ENCODE peak calls at places on chromosomes 13 and 19, in eight cellular contexts. One of them, this sample, is unnamed.

GRCh38 chr13:97851269-97851668 is 102.2 kb upstream of the IPO5 start:
- DNase-seq in ovary: no peak
- DNase-seq in activated T-cell treated with anti-CD3 and anti-CD28 coated beads for 24 hours: no peak
- DNase-seq in fibroblast of the aortic adventitia: peak
- DNase-seq in activated CD8-positive, alpha-beta memory T cell treated with anti-CD3 and anti-CD28 coated beads for 4 hours: no peak
- DNase-seq in epithelial cell of proximal tubule: no peak
- DNase-seq in kidney epithelial cell: no peak
- DNase-seq in MV-4-11: peak
- DNase-seq in this sample: no peak

GRCh38 chr13:30153871-30154426 is 153.4 kb downstream of the KATNAL1 start:
- DNase-seq in ovary: no peak
- DNase-seq in activated T-cell treated with anti-CD3 and anti-CD28 coated beads for 24 hours: no peak
- DNase-seq in fibroblast of the aortic adventitia: no peak
- DNase-seq in activated CD8-positive, alpha-beta memory T cell treated with anti-CD3 and anti-CD28 coated beads for 4 hours: no peak
- DNase-seq in epithelial cell of proximal tubule: no peak
- DNase-seq in kidney epithelial cell: no peak
- DNase-seq in MV-4-11: no peak
- DNase-seq in this sample: no peak

GRCh38 chr19:29831041-29831548 is 19.3 kb downstream of the CCNE1 start:
- DNase-seq in ovary: no peak
- DNase-seq in activated T-cell treated with anti-CD3 and anti-CD28 coated beads for 24 hours: peak
- DNase-seq in fibroblast of the aortic adventitia: no peak
- DNase-seq in activated CD8-positive, alpha-beta memory T cell treated with anti-CD3 and anti-CD28 coated beads for 4 hours: peak
- DNase-seq in epithelial cell of proximal tubule: no peak
- DNase-seq in kidney epithelial cell: no peak
- DNase-seq in MV-4-11: no peak
- DNase-seq in this sample: no peak

GRCh38 chr13:76829572-76830327 is 56.5 kb downstream of the KCTD12 start:
- DNase-seq in ovary: peak
- DNase-seq in activated T-cell treated with anti-CD3 and anti-CD28 coated beads for 24 hours: no peak
- DNase-seq in fibroblast of the aortic adventitia: peak
- DNase-seq in activated CD8-positive, alpha-beta memory T cell treated with anti-CD3 and anti-CD28 coated beads for 4 hours: no peak
- DNase-seq in epithelial cell of proximal tubule: no peak
- DNase-seq in kidney epithelial cell: no peak
- DNase-seq in MV-4-11: no peak
- DNase-seq in this sample: peak

GRCh38 chr19:47848871-47849473 is 10.1 kb upstream of the TPRX2 start:
- DNase-seq in ovary: no peak
- DNase-seq in activated T-cell treated with anti-CD3 and anti-CD28 coated beads for 24 hours: no peak
- DNase-seq in fibroblast of the aortic adventitia: no peak
- DNase-seq in activated CD8-positive, alpha-beta memory T cell treated with anti-CD3 and anti-CD28 coated beads for 4 hours: no peak
- DNase-seq in epithelial cell of proximal tubule: no peak
- DNase-seq in kidney epithelial cell: no peak
- DNase-seq in MV-4-11: peak
- DNase-seq in this sample: no peak

GRCh38 chr13:21849323-21849722 is 178.4 kb downstream of the FGF9 start:
- DNase-seq in ovary: no peak
- DNase-seq in activated T-cell treated with anti-CD3 and anti-CD28 coated beads for 24 hours: no peak
- DNase-seq in fibroblast of the aortic adventitia: peak
- DNase-seq in activated CD8-positive, alpha-beta memory T cell treated with anti-CD3 and anti-CD28 coated beads for 4 hours: peak
- DNase-seq in epithelial cell of proximal tubule: no peak
- DNase-seq in kidney epithelial cell: no peak
- DNase-seq in MV-4-11: peak
- DNase-seq in this sample: no peak

GRCh38 chr13:22837980-22838615 is 342.7 kb upstream of the SGCG start:
- DNase-seq in ovary: no peak
- DNase-seq in activated T-cell treated with anti-CD3 and anti-CD28 coated beads for 24 hours: no peak
- DNase-seq in fibroblast of the aortic adventitia: no peak
- DNase-seq in activated CD8-positive, alpha-beta memory T cell treated with anti-CD3 and anti-CD28 coated beads for 4 hours: no peak
- DNase-seq in epithelial cell of proximal tubule: no peak
- DNase-seq in kidney epithelial cell: no peak
- DNase-seq in MV-4-11: no peak
- DNase-seq in this sample: no peak

GRCh38 chr13:40961224-40961623 is 57.9 kb downstream of the ELF1 start:
- DNase-seq in ovary: no peak
- DNase-seq in activated T-cell treated with anti-CD3 and anti-CD28 coated beads for 24 hours: no peak
- DNase-seq in fibroblast of the aortic adventitia: no peak
- DNase-seq in activated CD8-positive, alpha-beta memory T cell treated with anti-CD3 and anti-CD28 coated beads for 4 hours: no peak
- DNase-seq in epithelial cell of proximal tubule: no peak
- DNase-seq in kidney epithelial cell: no peak
- DNase-seq in MV-4-11: peak
- DNase-seq in this sample: no peak

GRCh38 chr13:107534548-107534947 is 680.8 kb downstream of the LIG4 start:
- DNase-seq in ovary: no peak
- DNase-seq in activated T-cell treated with anti-CD3 and anti-CD28 coated beads for 24 hours: no peak
- DNase-seq in fibroblast of the aortic adventitia: no peak
- DNase-seq in activated CD8-positive, alpha-beta memory T cell treated with anti-CD3 and anti-CD28 coated beads for 4 hours: no peak
- DNase-seq in epithelial cell of proximal tubule: no peak
- DNase-seq in kidney epithelial cell: no peak
- DNase-seq in MV-4-11: no peak
- DNase-seq in this sample: peak

GRCh38 chr13:110471156-110471832 is 90.2 kb downstream of the RAB20 start:
- DNase-seq in ovary: no peak
- DNase-seq in activated T-cell treated with anti-CD3 and anti-CD28 coated beads for 24 hours: no peak
- DNase-seq in fibroblast of the aortic adventitia: no peak
- DNase-seq in activated CD8-positive, alpha-beta memory T cell treated with anti-CD3 and anti-CD28 coated beads for 4 hours: no peak
- DNase-seq in epithelial cell of proximal tubule: no peak
- DNase-seq in kidney epithelial cell: no peak
- DNase-seq in MV-4-11: peak
- DNase-seq in this sample: no peak

GRCh38 chr19:13091400-13092161 is 11.1 kb downstream of the LYL1 start:
- DNase-seq in ovary: peak
- DNase-seq in activated T-cell treated with anti-CD3 and anti-CD28 coated beads for 24 hours: no peak
- DNase-seq in fibroblast of the aortic adventitia: peak
- DNase-seq in activated CD8-positive, alpha-beta memory T cell treated with anti-CD3 and anti-CD28 coated beads for 4 hours: no peak
- DNase-seq in epithelial cell of proximal tubule: no peak
- DNase-seq in kidney epithelial cell: peak
- DNase-seq in MV-4-11: peak
- DNase-seq in this sample: peak

GRCh38 chr13:34733720-34734119 is 208.3 kb upstream of the NBEA start:
- DNase-seq in ovary: no peak
- DNase-seq in activated T-cell treated with anti-CD3 and anti-CD28 coated beads for 24 hours: no peak
- DNase-seq in fibroblast of the aortic adventitia: peak
- DNase-seq in activated CD8-positive, alpha-beta memory T cell treated with anti-CD3 and anti-CD28 coated beads for 4 hours: no peak
- DNase-seq in epithelial cell of proximal tubule: no peak
- DNase-seq in kidney epithelial cell: no peak
- DNase-seq in MV-4-11: no peak
- DNase-seq in this sample: peak

GRCh38 chr13:50760751-50761150 is 82.7 kb downstream of the DLEU7 start:
- DNase-seq in ovary: no peak
- DNase-seq in activated T-cell treated with anti-CD3 and anti-CD28 coated beads for 24 hours: no peak
- DNase-seq in fibroblast of the aortic adventitia: no peak
- DNase-seq in activated CD8-positive, alpha-beta memory T cell treated with anti-CD3 and anti-CD28 coated beads for 4 hours: no peak
- DNase-seq in epithelial cell of proximal tubule: no peak
- DNase-seq in kidney epithelial cell: no peak
- DNase-seq in MV-4-11: no peak
- DNase-seq in this sample: no peak

GRCh38 chr19:9945319-9945966 is 9.1 kb upstream of the OLFM2 start:
- DNase-seq in ovary: peak
- DNase-seq in activated T-cell treated with anti-CD3 and anti-CD28 coated beads for 24 hours: no peak
- DNase-seq in fibroblast of the aortic adventitia: peak
- DNase-seq in activated CD8-positive, alpha-beta memory T cell treated with anti-CD3 and anti-CD28 coated beads for 4 hours: no peak
- DNase-seq in epithelial cell of proximal tubule: peak
- DNase-seq in kidney epithelial cell: peak
- DNase-seq in MV-4-11: no peak
- DNase-seq in this sample: peak

GRCh38 chr13:89704040-89704439 is 1643.4 kb upstream of the MIR17HG start:
- DNase-seq in ovary: no peak
- DNase-seq in activated T-cell treated with anti-CD3 and anti-CD28 coated beads for 24 hours: no peak
- DNase-seq in fibroblast of the aortic adventitia: no peak
- DNase-seq in activated CD8-positive, alpha-beta memory T cell treated with anti-CD3 and anti-CD28 coated beads for 4 hours: no peak
- DNase-seq in epithelial cell of proximal tubule: no peak
- DNase-seq in kidney epithelial cell: no peak
- DNase-seq in MV-4-11: no peak
- DNase-seq in this sample: no peak

GRCh38 chr19:35154535-35155406 is at the start of gene FXYD5:
- DNase-seq in ovary: no peak
- DNase-seq in activated T-cell treated with anti-CD3 and anti-CD28 coated beads for 24 hours: peak
- DNase-seq in fibroblast of the aortic adventitia: peak
- DNase-seq in activated CD8-positive, alpha-beta memory T cell treated with anti-CD3 and anti-CD28 coated beads for 4 hours: peak
- DNase-seq in epithelial cell of proximal tubule: no peak
- DNase-seq in kidney epithelial cell: no peak
- DNase-seq in MV-4-11: peak
- DNase-seq in this sample: peak

GRCh38 chr13:86906458-86906857 is 764.7 kb upstream of the SLITRK5 start:
- DNase-seq in ovary: no peak
- DNase-seq in activated T-cell treated with anti-CD3 and anti-CD28 coated beads for 24 hours: no peak
- DNase-seq in fibroblast of the aortic adventitia: no peak
- DNase-seq in activated CD8-positive, alpha-beta memory T cell treated with anti-CD3 and anti-CD28 coated beads for 4 hours: no peak
- DNase-seq in epithelial cell of proximal tubule: no peak
- DNase-seq in kidney epithelial cell: peak
- DNase-seq in MV-4-11: no peak
- DNase-seq in this sample: peak

GRCh38 chr13:111662451-111662850 is 342.0 kb downstream of the TEX29 start:
- DNase-seq in ovary: no peak
- DNase-seq in activated T-cell treated with anti-CD3 and anti-CD28 coated beads for 24 hours: no peak
- DNase-seq in fibroblast of the aortic adventitia: no peak
- DNase-seq in activated CD8-positive, alpha-beta memory T cell treated with anti-CD3 and anti-CD28 coated beads for 4 hours: no peak
- DNase-seq in epithelial cell of proximal tubule: no peak
- DNase-seq in kidney epithelial cell: no peak
- DNase-seq in MV-4-11: no peak
- DNase-seq in this sample: no peak

GRCh38 chr19:29531458-29532025 is 5.7 kb downstream of the VSTM2B start:
- DNase-seq in ovary: no peak
- DNase-seq in activated T-cell treated with anti-CD3 and anti-CD28 coated beads for 24 hours: no peak
- DNase-seq in fibroblast of the aortic adventitia: no peak
- DNase-seq in activated CD8-positive, alpha-beta memory T cell treated with anti-CD3 and anti-CD28 coated beads for 4 hours: no peak
- DNase-seq in epithelial cell of proximal tubule: no peak
- DNase-seq in kidney epithelial cell: no peak
- DNase-seq in MV-4-11: no peak
- DNase-seq in this sample: no peak

GRCh38 chr19:48403606-48404005 is 10.1 kb downstream of the GRIN2D start:
- DNase-seq in ovary: no peak
- DNase-seq in activated T-cell treated with anti-CD3 and anti-CD28 coated beads for 24 hours: no peak
- DNase-seq in fibroblast of the aortic adventitia: peak
- DNase-seq in activated CD8-positive, alpha-beta memory T cell treated with anti-CD3 and anti-CD28 coated beads for 4 hours: peak
- DNase-seq in epithelial cell of proximal tubule: no peak
- DNase-seq in kidney epithelial cell: no peak
- DNase-seq in MV-4-11: peak
- DNase-seq in this sample: peak

GRCh38 chr19:54081032-54081431 is at the start of gene TARM1:
- DNase-seq in ovary: no peak
- DNase-seq in activated T-cell treated with anti-CD3 and anti-CD28 coated beads for 24 hours: no peak
- DNase-seq in fibroblast of the aortic adventitia: no peak
- DNase-seq in activated CD8-positive, alpha-beta memory T cell treated with anti-CD3 and anti-CD28 coated beads for 4 hours: no peak
- DNase-seq in epithelial cell of proximal tubule: no peak
- DNase-seq in kidney epithelial cell: no peak
- DNase-seq in MV-4-11: no peak
- DNase-seq in this sample: no peak

GRCh38 chr19:50975766-50976165 is 6.4 kb upstream of the KLK6 start:
- DNase-seq in ovary: no peak
- DNase-seq in activated T-cell treated with anti-CD3 and anti-CD28 coated beads for 24 hours: no peak
- DNase-seq in fibroblast of the aortic adventitia: no peak
- DNase-seq in activated CD8-positive, alpha-beta memory T cell treated with anti-CD3 and anti-CD28 coated beads for 4 hours: no peak
- DNase-seq in epithelial cell of proximal tubule: no peak
- DNase-seq in kidney epithelial cell: no peak
- DNase-seq in MV-4-11: no peak
- DNase-seq in this sample: no peak

GRCh38 chr19:35249146-35249847 is 495 bp downstream of the LSR start:
- DNase-seq in ovary: no peak
- DNase-seq in activated T-cell treated with anti-CD3 and anti-CD28 coated beads for 24 hours: no peak
- DNase-seq in fibroblast of the aortic adventitia: no peak
- DNase-seq in activated CD8-positive, alpha-beta memory T cell treated with anti-CD3 and anti-CD28 coated beads for 4 hours: no peak
- DNase-seq in epithelial cell of proximal tubule: no peak
- DNase-seq in kidney epithelial cell: no peak
- DNase-seq in MV-4-11: no peak
- DNase-seq in this sample: no peak

GRCh38 chr19:50640368-50640767 is 687 bp upstream of the SYT3 start:
- DNase-seq in ovary: no peak
- DNase-seq in activated T-cell treated with anti-CD3 and anti-CD28 coated beads for 24 hours: no peak
- DNase-seq in fibroblast of the aortic adventitia: no peak
- DNase-seq in activated CD8-positive, alpha-beta memory T cell treated with anti-CD3 and anti-CD28 coated beads for 4 hours: no peak
- DNase-seq in epithelial cell of proximal tubule: no peak
- DNase-seq in kidney epithelial cell: no peak
- DNase-seq in MV-4-11: no peak
- DNase-seq in this sample: no peak

GRCh38 chr13:73603646-73604045 is 530.6 kb downstream of the KLF12 start:
- DNase-seq in ovary: no peak
- DNase-seq in activated T-cell treated with anti-CD3 and anti-CD28 coated beads for 24 hours: no peak
- DNase-seq in fibroblast of the aortic adventitia: no peak
- DNase-seq in activated CD8-positive, alpha-beta memory T cell treated with anti-CD3 and anti-CD28 coated beads for 4 hours: no peak
- DNase-seq in epithelial cell of proximal tubule: no peak
- DNase-seq in kidney epithelial cell: no peak
- DNase-seq in MV-4-11: no peak
- DNase-seq in this sample: no peak

GRCh38 chr19:35030257-35031071 is at the start of gene SCN1B:
- DNase-seq in ovary: peak
- DNase-seq in activated T-cell treated with anti-CD3 and anti-CD28 coated beads for 24 hours: peak
- DNase-seq in fibroblast of the aortic adventitia: peak
- DNase-seq in activated CD8-positive, alpha-beta memory T cell treated with anti-CD3 and anti-CD28 coated beads for 4 hours: peak
- DNase-seq in epithelial cell of proximal tubule: no peak
- DNase-seq in kidney epithelial cell: no peak
- DNase-seq in MV-4-11: peak
- DNase-seq in this sample: peak